ENCODE peak calls at places on chromosome 1, in five cellular contexts. One of them, this sample, is unnamed.

GRCh38 chr1:155033524-155033923 is at the start of the genes DCST1 and DCST2:
- DNase-seq in H1: no peak
- DNase-seq in HepG2: no peak
- DNase-seq in GM12878: no peak
- DNase-seq in NT2/D1: no peak
- DNase-seq in this sample: no peak

GRCh38 chr1:152107984-152108898 is 7.0 kb downstream of the TCHH start:
- DNase-seq in H1: peak; percentile 54
- DNase-seq in HepG2: no peak
- DNase-seq in GM12878: no peak
- DNase-seq in NT2/D1: peak; percentile 3
- DNase-seq in this sample: no peak

GRCh38 chr1:155125946-155126493 is 1.7 kb upstream of the EFNA1 start:
- DNase-seq in H1: peak; percentile 70
- DNase-seq in HepG2: peak; percentile 88
- DNase-seq in GM12878: no peak
- DNase-seq in NT2/D1: no peak
- DNase-seq in this sample: peak; percentile 48

GRCh38 chr1:110337704-110338199 is 1.4 kb upstream of the RBM15 start:
- DNase-seq in H1: peak; percentile 67
- DNase-seq in HepG2: peak; percentile 54
- DNase-seq in GM12878: no peak
- DNase-seq in NT2/D1: peak; percentile 15
- DNase-seq in this sample: no peak

GRCh38 chr1:93680121-93681094 is 1.2 kb downstream of the BCAR3 start:
- DNase-seq in H1: peak; percentile 84
- DNase-seq in HepG2: peak; percentile 72
- DNase-seq in GM12878: no peak
- DNase-seq in NT2/D1: peak; percentile 88
- DNase-seq in this sample: peak; percentile 87

GRCh38 chr1:207181838-207182237 is 77.8 kb downstream of the C4BPA start:
- DNase-seq in H1: no peak
- DNase-seq in HepG2: no peak
- DNase-seq in GM12878: no peak
- DNase-seq in NT2/D1: no peak
- DNase-seq in this sample: no peak

GRCh38 chr1:145824499-145824842 is 471 bp downstream of the POLR3C start:
- DNase-seq in H1: no peak
- DNase-seq in HepG2: no peak
- DNase-seq in GM12878: no peak
- DNase-seq in NT2/D1: no peak
- DNase-seq in this sample: no peak

GRCh38 chr1:112927462-112927971 is 28.5 kb downstream of the SLC16A1 start:
- DNase-seq in H1: no peak
- DNase-seq in HepG2: no peak
- DNase-seq in GM12878: no peak
- DNase-seq in NT2/D1: no peak
- DNase-seq in this sample: no peak

GRCh38 chr1:16131636-16132324 is 24.1 kb downstream of the EPHA2 start:
- DNase-seq in H1: no peak
- DNase-seq in HepG2: no peak
- DNase-seq in GM12878: no peak
- DNase-seq in NT2/D1: no peak
- DNase-seq in this sample: no peak

GRCh38 chr1:212437179-212437798 is 4.6 kb downstream of the NENF start:
- DNase-seq in H1: no peak
- DNase-seq in HepG2: no peak
- DNase-seq in GM12878: no peak
- DNase-seq in NT2/D1: no peak
- DNase-seq in this sample: no peak
- TF ChIP-seq SUZ12 in H1: no peak
- TF ChIP-seq SUZ12 in HepG2: no peak
- TF ChIP-seq SUZ12 in GM12878: no peak
- TF ChIP-seq SUZ12 in NT2/D1: no peak
- TF ChIP-seq SUZ12 in this sample: no peak

DNA sequence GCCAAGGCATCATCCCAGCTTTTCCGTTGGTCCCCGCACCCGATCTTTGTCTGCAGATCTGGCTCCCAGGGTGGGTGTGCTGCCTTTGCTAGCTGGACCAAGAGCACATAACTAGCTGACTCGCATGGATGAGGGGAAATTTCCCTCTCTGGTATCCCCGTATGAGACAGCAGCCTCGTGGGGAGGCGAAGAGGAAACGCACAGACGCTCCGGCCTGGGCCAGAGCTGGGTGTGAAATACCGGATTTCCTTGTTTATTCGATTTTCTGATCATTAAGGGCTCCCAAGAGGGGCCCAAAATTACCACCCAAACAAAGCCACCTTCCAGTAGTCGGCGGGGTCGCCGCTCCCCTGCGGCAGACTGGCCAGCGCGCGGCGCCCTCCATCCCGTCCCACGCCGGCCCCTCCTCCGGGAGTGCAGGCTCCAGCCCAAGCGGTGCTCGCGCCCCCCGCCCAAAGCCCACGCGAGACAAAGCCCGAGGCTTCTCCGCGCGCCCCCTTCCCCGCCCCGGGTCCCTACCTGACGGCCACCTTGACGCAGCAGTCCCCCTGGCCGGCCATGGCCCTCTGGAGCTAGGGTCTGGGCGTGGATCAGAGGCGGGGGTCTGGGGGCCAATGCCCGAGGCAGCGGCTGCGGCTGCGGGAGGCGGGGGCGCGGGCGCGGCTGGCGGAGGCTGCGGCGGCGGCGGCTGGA is 544 bp downstream of the KIF21B start:
- DNase-seq in H1: peak; percentile 72
- DNase-seq in HepG2: no peak
- DNase-seq in GM12878: no peak
- DNase-seq in NT2/D1: no peak
- DNase-seq in this sample: no peak
- TF ChIP-seq SUZ12 in H1: no peak
- TF ChIP-seq SUZ12 in HepG2: no peak
- TF ChIP-seq SUZ12 in GM12878: no peak
- TF ChIP-seq SUZ12 in NT2/D1: no peak
- TF ChIP-seq SUZ12 in this sample: no peak

GRCh38 chr1:228464487-228464983 is 22.6 kb upstream of the RNF187 start:
- DNase-seq in H1: peak; percentile 84
- DNase-seq in HepG2: no peak
- DNase-seq in GM12878: no peak
- DNase-seq in NT2/D1: no peak
- DNase-seq in this sample: no peak
- TF ChIP-seq SUZ12 in H1: no peak
- TF ChIP-seq SUZ12 in HepG2: no peak
- TF ChIP-seq SUZ12 in GM12878: no peak
- TF ChIP-seq SUZ12 in NT2/D1: no peak
- TF ChIP-seq SUZ12 in this sample: no peak

DNA sequence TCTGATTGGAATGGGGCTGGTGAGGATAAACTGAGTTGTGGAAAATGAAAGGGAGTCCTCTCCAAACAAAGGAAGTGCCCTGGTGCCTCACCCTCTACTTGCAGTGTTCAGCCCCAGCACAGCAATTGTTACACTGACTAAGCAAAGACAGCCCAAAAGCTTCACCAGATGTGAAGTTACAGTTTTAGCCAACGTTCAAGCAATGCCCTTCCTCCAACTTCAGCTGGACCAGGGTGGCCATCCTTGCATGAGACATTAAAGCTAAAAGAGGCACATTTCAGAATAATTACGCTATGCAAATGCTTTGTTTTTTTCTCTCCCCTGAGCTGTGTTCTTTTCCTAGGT is 249.2 kb downstream of the NTNG1 start:
- DNase-seq in H1: no peak
- DNase-seq in HepG2: no peak
- DNase-seq in GM12878: no peak
- DNase-seq in NT2/D1: no peak
- DNase-seq in this sample: no peak
- TF ChIP-seq SUZ12 in H1: no peak
- TF ChIP-seq SUZ12 in HepG2: no peak
- TF ChIP-seq SUZ12 in GM12878: no peak
- TF ChIP-seq SUZ12 in NT2/D1: no peak
- TF ChIP-seq SUZ12 in this sample: no peak

GRCh38 chr1:2589331-2590232 is 3.0 kb downstream of the PRXL2B start:
- DNase-seq in H1: no peak
- DNase-seq in HepG2: no peak
- DNase-seq in GM12878: no peak
- DNase-seq in NT2/D1: no peak
- DNase-seq in this sample: no peak
- TF ChIP-seq SUZ12 in H1: no peak
- TF ChIP-seq SUZ12 in HepG2: no peak
- TF ChIP-seq SUZ12 in GM12878: no peak
- TF ChIP-seq SUZ12 in NT2/D1: no peak
- TF ChIP-seq SUZ12 in this sample: no peak

GRCh38 chr1:167416506-167416905 is 101.8 kb downstream of the CD247 start:
- DNase-seq in H1: no peak
- DNase-seq in HepG2: no peak
- DNase-seq in GM12878: no peak
- DNase-seq in NT2/D1: no peak
- DNase-seq in this sample: no peak

GRCh38 chr1:167409183-167409582 is 109.1 kb downstream of the CD247 start:
- DNase-seq in H1: no peak
- DNase-seq in HepG2: peak; percentile 24
- DNase-seq in GM12878: no peak
- DNase-seq in NT2/D1: no peak
- DNase-seq in this sample: no peak

GRCh38 chr1:167412072-167412471 is 106.3 kb downstream of the CD247 start:
- DNase-seq in H1: no peak
- DNase-seq in HepG2: no peak
- DNase-seq in GM12878: no peak
- DNase-seq in NT2/D1: no peak
- DNase-seq in this sample: no peak

GRCh38 chr1:167413328-167413727 is 105.0 kb downstream of the CD247 start:
- DNase-seq in H1: no peak
- DNase-seq in HepG2: no peak
- DNase-seq in GM12878: no peak
- DNase-seq in NT2/D1: no peak
- DNase-seq in this sample: no peak

GRCh38 chr1:167412920-167413319 is 105.4 kb downstream of the CD247 start:
- DNase-seq in H1: no peak
- DNase-seq in HepG2: no peak
- DNase-seq in GM12878: no peak
- DNase-seq in NT2/D1: no peak
- DNase-seq in this sample: no peak
- TF ChIP-seq SUZ12 in H1: no peak
- TF ChIP-seq SUZ12 in HepG2: no peak
- TF ChIP-seq SUZ12 in GM12878: no peak
- TF ChIP-seq SUZ12 in NT2/D1: no peak
- TF ChIP-seq SUZ12 in this sample: no peak

This sample was measured in HEK293T.